ENCODE peak calls at places on chromosomes 3 and 15, in four cellular contexts. C is thyroid gland, D is psoas muscle, A is pancreas. P is an unnamed sample. For H3K4me1, the result is how much of the 10 kb centered on the place peaks cover.

GRCh38 chr3:123089611-123090301 is 22.9 kb downstream of the PDIA5 start:
- DNase-seq in C (peak), D (peak), A (peak), P (no peak)

GRCh38 chr3:35393916-35394315 is 245.4 kb upstream of the ARPP21 start:
- DNase-seq in C (no peak), D (no peak), A (no peak), P (no peak)

GRCh38 chr3:65322910-65323309 is 635.1 kb upstream of the ADAMTS9 start:
- DNase-seq in C (no peak), D (no peak), A (no peak), P (no peak)

GRCh38 chr15:92810418-92811138 is 89.5 kb upstream of the CHD2 start:
- DNase-seq in C (peak), D (peak), A (peak), P (peak)

GRCh38 chr15:95990833-95991232 is 339.7 kb upstream of the NR2F2 start:
- DNase-seq in C (no peak), D (no peak), A (no peak), P (no peak)

GRCh38 chr3:47380026-47380600 is 708 bp upstream of the PTPN23 start:
- DNase-seq in C (no peak), D (no peak), A (no peak), P (no peak)

GRCh38 chr3:10517616-10518015 is 12.2 kb upstream of the ATP2B2 start:
- DNase-seq in C (no peak), D (no peak), A (no peak), P (no peak)

GRCh38 chr15:65862682-65863081 is 6.6 kb upstream of the RAB11A start:
- DNase-seq in C (no peak), D (no peak), A (no peak), P (no peak)

GRCh38 chr3:12300137-12300536 is 11.3 kb downstream of the PPARG start:
- DNase-seq in C (no peak), D (no peak), A (no peak), P (no peak)

GRCh38 chr3:32175607-32176197 is 62.8 kb upstream of the CMTM8 start:
- DNase-seq in C (peak), D (no peak), A (no peak), P (no peak)

GRCh38 chr15:70378126-70379031 is 280.7 kb upstream of the TLE3 start:
- DNase-seq in C (peak), D (no peak), A (no peak), P (peak)

GRCh38 chr3:16801698-16802097 is 83.1 kb upstream of the PLCL2 start:
- DNase-seq in C (no peak), D (no peak), A (no peak), P (no peak)

GRCh38 chr3:112546216-112546759 is 15.5 kb downstream of the ATG3 start:
- DNase-seq in C (no peak), D (no peak), A (no peak), P (no peak)

DNA sequence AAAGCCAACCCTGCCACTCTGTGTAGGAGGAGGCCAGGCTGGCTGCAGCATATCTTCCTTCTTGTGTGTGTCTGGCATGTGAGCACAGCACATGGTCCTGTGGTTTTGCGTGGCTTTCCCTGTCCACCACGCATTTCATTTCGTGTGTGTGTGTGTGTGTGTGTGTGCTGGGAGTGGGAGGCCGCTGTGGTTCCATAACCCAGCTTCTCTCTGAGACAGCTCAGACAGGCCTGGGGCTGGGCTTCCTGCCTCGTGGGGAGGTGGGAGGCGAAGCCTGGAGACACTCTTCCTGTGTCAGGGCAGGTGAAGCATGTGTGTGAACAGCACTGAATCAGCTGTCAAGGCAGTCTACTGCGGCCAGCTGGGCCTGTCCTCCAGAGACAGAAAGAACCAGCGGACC is 16.0 kb upstream of the MRPS22 start:
- DNase-seq in C (no peak), D (no peak), A (no peak), P (no peak)
- H3K27ac ChIP-seq in C (no peak), D (no peak), A (no peak), P (no peak)

GRCh38 chr15:31973197-31973596 is 57.1 kb upstream of the CHRNA7 start:
- DNase-seq in C (no peak), D (no peak), A (no peak), P (no peak)

GRCh38 chr15:31977138-31977537 is 53.2 kb upstream of the CHRNA7 start:
- DNase-seq in C (no peak), D (no peak), A (no peak), P (no peak)

GRCh38 chr15:31975446-31976229 is 54.7 kb upstream of the CHRNA7 start:
- DNase-seq in C (peak), D (no peak), A (peak), P (no peak)

GRCh38 chr15:31974154-31974794 is 56.0 kb upstream of the CHRNA7 start:
- DNase-seq in C (peak), D (no peak), A (no peak), P (no peak)

GRCh38 chr15:31974855-31975421 is 55.4 kb upstream of the CHRNA7 start:
- DNase-seq in C (peak), D (no peak), A (no peak), P (no peak)
- TF ChIP-seq CTCF in C (no peak), D (peak), A (peak), P (peak)

GRCh38 chr15:90064931-90065681 is 37.2 kb downstream of the IDH2 start:
- DNase-seq in C (peak), D (peak), A (peak), P (no peak)

GRCh38 chr15:90067953-90068613 is 34.2 kb downstream of the IDH2 start:
- DNase-seq in C (peak), D (no peak), A (peak), P (no peak)

GRCh38 chr15:90067181-90067952 is 34.9 kb downstream of the IDH2 start:
- DNase-seq in C (no peak), D (no peak), A (peak), P (no peak)

GRCh38 chr15:90063733-90064247 is 38.5 kb downstream of the IDH2 start:
- DNase-seq in C (no peak), D (no peak), A (no peak), P (no peak)

DNA sequence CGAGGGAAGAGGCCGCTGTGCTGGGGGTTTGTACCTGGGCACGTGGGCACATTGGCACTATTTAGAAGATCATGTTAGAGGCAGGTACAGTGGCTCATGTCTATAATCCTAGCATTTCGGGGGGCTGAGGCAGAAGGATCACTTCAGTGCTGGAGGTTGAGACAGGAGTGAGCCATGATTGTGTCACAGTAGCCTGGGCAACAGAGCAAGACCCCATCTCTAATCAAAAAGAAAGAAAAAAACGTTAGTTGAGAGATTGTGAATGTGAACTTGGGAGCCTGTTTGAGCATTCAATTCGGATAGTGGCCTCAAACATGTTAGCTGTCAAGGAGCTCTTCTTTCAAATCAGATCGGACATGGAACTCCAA is 36.6 kb downstream of the IDH2 start:
- DNase-seq in C (no peak), D (no peak), A (no peak), P (no peak)
- H3K4me1 ChIP-seq in C (under half), D (under half), A (under half), P (under half)

GRCh38 chr3:50290116-50290745 is 2.0 kb downstream of the IFRD2 start:
- DNase-seq in C (no peak), D (no peak), A (peak), P (no peak)
- H3K27ac ChIP-seq in C (no peak), D (no peak), A (no peak), P (no peak)